ENCODE peak calls at places on chromosomes 4 and X, in ten cellular contexts. R, N, Q, C, E, M, H, U, V and A are unnamed samples.

GRCh38 chrX:22952011-22952410 is 47.7 kb upstream of the DDX53 start:
- DNase-seq in U (no peak), Q (no peak), H (peak), C (no peak), R (peak), M (no peak), V (no peak), E (no peak), N (no peak), A (peak)

GRCh38 chrX:20217906-20218305 is 48.8 kb downstream of the RPS6KA3 start:
- DNase-seq in C (no peak), E (no peak), R (no peak), Q (no peak), U (no peak), H (no peak), N (no peak), V (no peak), M (no peak), A (no peak)

GRCh38 chrX:118904218-118904617 is 70.2 kb upstream of the LONRF3 start:
- DNase-seq in Q (no peak), M (no peak), E (no peak), U (no peak), C (no peak), V (no peak), H (no peak), R (no peak), N (no peak), A (no peak)

GRCh38 chrX:40140706-40141499 is 43.1 kb upstream of the BCOR start:
- DNase-seq in N (no peak), H (peak), R (peak), V (no peak), U (no peak), C (no peak), M (no peak), E (no peak), Q (peak), A (no peak)

GRCh38 chrX:11329016-11329415 is 35.8 kb downstream of the AMELX start:
- DNase-seq in V (no peak), R (no peak), N (no peak), H (no peak), Q (no peak), E (no peak), M (no peak), U (no peak), C (no peak), A (peak)

GRCh38 chr4:184573701-184574100 is 75.5 kb downstream of the CASP3 start:
- DNase-seq in E (no peak), M (no peak), V (peak), U (no peak), Q (no peak), C (no peak), R (no peak), H (no peak), N (no peak), A (no peak)

GRCh38 chrX:65745427-65745826 is 78.0 kb downstream of the MSN start:
- DNase-seq in C (no peak), U (no peak), N (no peak), R (no peak), E (no peak), Q (no peak), M (no peak), H (no peak), V (peak), A (no peak)

GRCh38 chr4:168039593-168039992 is 52.7 kb upstream of the ANXA10 start:
- DNase-seq in Q (no peak), M (no peak), C (no peak), V (no peak), R (no peak), N (no peak), H (no peak), E (no peak), U (no peak), A (no peak)

GRCh38 chrX:115892787-115893671 is 277.5 kb upstream of the AGTR2 start:
- DNase-seq in R (peak), H (peak), Q (no peak), U (peak), M (peak), N (peak), V (peak), E (no peak), C (peak), A (peak)

GRCh38 chr4:10831727-10832408 is 147.3 kb upstream of the CLNK start:
- DNase-seq in E (no peak), M (no peak), C (no peak), R (peak), Q (no peak), U (no peak), V (no peak), H (no peak), N (no peak), A (no peak)

GRCh38 chrX:85627363-85627762 is 247.9 kb upstream of the POF1B start:
- DNase-seq in R (no peak), C (no peak), N (no peak), Q (peak), V (no peak), U (no peak), H (peak), M (no peak), E (no peak), A (no peak)

GRCh38 chr4:77950204-77950603 is 87.6 kb downstream of the MRPL1 start:
- DNase-seq in U (no peak), C (no peak), Q (no peak), H (no peak), V (no peak), R (no peak), M (no peak), E (no peak), N (no peak), A (no peak)

GRCh38 chr4:125736057-125736456 is 421.3 kb downstream of the FAT4 start:
- DNase-seq in Q (peak), M (no peak), N (no peak), E (no peak), H (peak), V (no peak), R (peak), C (no peak), U (no peak), A (peak)

GRCh38 chrX:30706216-30706775 is 53.1 kb downstream of the GK start:
- DNase-seq in R (no peak), C (no peak), V (no peak), U (no peak), M (no peak), E (no peak), Q (no peak), N (no peak), H (no peak), A (no peak)

GRCh38 chr4:2576290-2576689 is 39.8 kb downstream of the FAM193A start:
- DNase-seq in Q (no peak), M (no peak), E (no peak), H (no peak), C (no peak), U (no peak), R (no peak), V (no peak), N (no peak), A (no peak)

GRCh38 chr4:122313001-122313400 is 65.8 kb upstream of the ADAD1 start:
- DNase-seq in M (no peak), Q (no peak), H (no peak), V (no peak), N (no peak), R (no peak), U (no peak), E (no peak), C (no peak), A (no peak)

GRCh38 chr4:189202869-189203271 is 737.8 kb upstream of the FRG1 start:
- DNase-seq in N (no peak), C (no peak), U (no peak), H (no peak), R (peak), Q (peak), V (no peak), M (no peak), E (no peak), A (no peak)

GRCh38 chr4:101693842-101694398 is 96.6 kb upstream of the BANK1 start:
- DNase-seq in E (no peak), N (no peak), Q (no peak), H (no peak), M (no peak), U (no peak), C (no peak), V (no peak), R (no peak), A (no peak)

GRCh38 chr4:152257601-152258066 is 278.3 kb downstream of the FBXW7 start:
- DNase-seq in U (no peak), V (no peak), H (no peak), C (no peak), N (no peak), E (no peak), R (no peak), Q (peak), M (no peak), A (peak)

GRCh38 chr4:163137581-163137980 is 29.1 kb downstream of the NAF1 start:
- DNase-seq in U (no peak), H (peak), M (no peak), V (no peak), R (no peak), N (no peak), C (no peak), E (no peak), Q (no peak), A (no peak)

GRCh38 chr4:183905081-183905592 is at the start of gene STOX2:
- DNase-seq in N (no peak), E (no peak), M (peak), U (peak), R (peak), Q (peak), H (peak), C (no peak), V (peak), A (no peak)

GRCh38 chr4:26568446-26568994 is 15.4 kb upstream of the TBC1D19 start:
- DNase-seq in R (peak), H (no peak), C (peak), E (no peak), Q (peak), U (no peak), N (no peak), V (no peak), M (no peak), A (peak)

GRCh38 chr4:138669479-138670165 is 346.0 kb upstream of the NOCT start:
- DNase-seq in M (no peak), C (no peak), N (no peak), H (no peak), V (no peak), R (peak), E (no peak), U (no peak), Q (peak), A (peak)

GRCh38 chr4:173529505-173530325 is at the start of gene HAND2:
- DNase-seq in U (no peak), N (no peak), V (no peak), Q (peak), E (no peak), C (no peak), R (no peak), M (peak), H (no peak), A (peak)

GRCh38 chr4:82519072-82519471 is 42.7 kb downstream of the TMEM150C start:
- DNase-seq in N (no peak), H (no peak), R (peak), U (no peak), V (no peak), E (no peak), Q (no peak), C (no peak), M (no peak), A (no peak)

GRCh38 chrX:151596282-151596681 is 32.8 kb downstream of the PASD1 start:
- DNase-seq in H (no peak), N (no peak), E (no peak), Q (no peak), U (no peak), M (no peak), V (no peak), C (no peak), R (no peak), A (no peak)

GRCh38 chr4:8469550-8469949 is 29.0 kb downstream of the TRMT44 start:
- DNase-seq in N (no peak), C (no peak), M (no peak), V (no peak), Q (no peak), E (no peak), U (no peak), R (no peak), H (no peak), A (no peak)

GRCh38 chr4:153140294-153140693 is 63.9 kb upstream of the TRIM2 start:
- DNase-seq in R (no peak), E (no peak), H (no peak), M (no peak), N (no peak), Q (peak), U (no peak), V (no peak), C (peak), A (no peak)

GRCh38 chr4:138344064-138344463 is 101.9 kb upstream of the SLC7A11 start:
- DNase-seq in H (no peak), Q (no peak), R (no peak), M (no peak), E (no peak), V (no peak), N (no peak), U (no peak), C (no peak), A (no peak)

GRCh38 chr4:17781072-17781830 is at the start of gene FAM184B:
- DNase-seq in Q (peak), U (peak), C (no peak), H (peak), N (no peak), R (peak), E (no peak), M (peak), V (no peak), A (peak)

GRCh38 chrX:104419211-104419610 is 146.8 kb upstream of the IL1RAPL2 start:
- DNase-seq in U (no peak), H (no peak), Q (no peak), E (no peak), R (peak), C (no peak), V (no peak), M (no peak), N (no peak), A (peak)

GRCh38 chrX:107449490-107450175 is at the start of gene FRMPD3:
- DNase-seq in H (no peak), M (peak), Q (peak), N (no peak), E (no peak), C (no peak), U (no peak), V (no peak), R (no peak), A (no peak)

GRCh38 chrX:12917753-12918152 is 11.3 kb downstream of the TLR8 start:
- DNase-seq in E (no peak), H (no peak), M (no peak), V (no peak), N (no peak), R (no peak), Q (no peak), U (no peak), C (no peak), A (no peak)

GRCh38 chrX:19121898-19122640 is at the start of gene ADGRG2:
- DNase-seq in H (peak), N (no peak), R (peak), M (peak), C (no peak), E (no peak), U (no peak), V (no peak), Q (peak), A (peak)